ENCODE peak calls at places on chromosomes 1 and 21, in five cellular contexts. A is tibial nerve, R is GM12865, Z is AG04450, Q is astrocyte of the spinal cord. C is an unnamed sample.

GRCh38 chr1:162908236-162908635 is 47.3 kb upstream of the CCDC190 start:
- DNase-seq in Q (no peak), R (no peak), Z (no peak), A (no peak), C (no peak)

GRCh38 chr1:237672748-237673147 is 218.0 kb downstream of the ZP4 start:
- DNase-seq in Q (no peak), A (no peak), R (peak; percentile 19), Z (no peak), C (no peak)

GRCh38 chr1:110218137-110218536 is 8.0 kb downstream of the KCNC4 start:
- DNase-seq in R (no peak), Z (no peak), A (no peak), Q (no peak), C (no peak)

GRCh38 chr1:16433066-16433465 is 4.2 kb downstream of the SPATA21 start:
- DNase-seq in A (no peak), Q (no peak), Z (no peak), R (peak; percentile 70), C (no peak)

GRCh38 chr1:44655609-44656008 is 18.7 kb downstream of the TMEM53 start:
- DNase-seq in Q (no peak), Z (no peak), A (no peak), R (peak; percentile 33), C (no peak)

GRCh38 chr1:15680614-15681345 is 3.3 kb upstream of the PLEKHM2 start:
- DNase-seq in Q (peak; percentile 77), A (no peak), R (peak; percentile 48), Z (peak; percentile 76), C (no peak)

GRCh38 chr1:198165927-198166647 is 9.3 kb downstream of the NEK7 start:
- DNase-seq in Q (no peak), A (no peak), R (no peak), Z (no peak), C (no peak)

GRCh38 chr1:170657275-170657853 is 6.6 kb upstream of the PRRX1 start:
- DNase-seq in Z (no peak), A (no peak), R (peak; percentile 60), Q (peak; percentile 37), C (no peak)

GRCh38 chr1:89547563-89548485 is 23.2 kb downstream of the LRRC8B start:
- DNase-seq in Z (no peak), R (peak; percentile 19), Q (peak; percentile 57), A (no peak), C (peak; percentile 26)

GRCh38 chr1:32321712-32322291 is 14.2 kb downstream of the MARCKSL1 start:
- DNase-seq in Z (no peak), Q (no peak), R (no peak), A (no peak), C (no peak)

GRCh38 chr1:107467286-107467685 is 326.4 kb downstream of the NTNG1 start:
- DNase-seq in Q (no peak), Z (no peak), A (no peak), R (no peak), C (no peak)

GRCh38 chr1:60848583-60849188 is 233.7 kb upstream of the NFIA start:
- DNase-seq in Z (no peak), R (peak; percentile 32), A (no peak), Q (peak; percentile 71), C (no peak)

GRCh38 chr1:8004803-8005573 is 21.1 kb downstream of the ERRFI1 start:
- DNase-seq in A (peak; percentile 90), Z (peak; percentile 89), Q (peak; percentile 94), R (no peak), C (no peak)

GRCh38 chr1:24226754-24227153 is 39.7 kb upstream of the IFNLR1 start:
- DNase-seq in Q (no peak), R (peak; percentile 82), A (no peak), Z (no peak), C (no peak)

GRCh38 chr1:160560045-160560724 is 19.1 kb downstream of the CD84 start:
- DNase-seq in R (no peak), Z (no peak), A (no peak), Q (no peak), C (no peak)

GRCh38 chr1:165138960-165139359 is 217.6 kb downstream of the LMX1A start:
- DNase-seq in Q (no peak), R (no peak), Z (no peak), A (no peak), C (no peak)

GRCh38 chr1:2969870-2970291 is 51.4 kb upstream of the ACTRT2 start:
- DNase-seq in Z (no peak), A (no peak), Q (no peak), R (no peak), C (no peak)

GRCh38 chr1:61083014-61083798 is 845 bp downstream of the NFIA start:
- DNase-seq in R (no peak), A (no peak), Q (no peak), Z (no peak), C (peak; percentile 44)

GRCh38 chr1:112317140-112317539 is 78.9 kb upstream of the CTTNBP2NL start:
- DNase-seq in R (no peak), A (no peak), Z (no peak), Q (no peak), C (no peak)

GRCh38 chr1:246161626-246162025 is 345.5 kb downstream of the SMYD3 start:
- DNase-seq in A (no peak), Z (peak; percentile 38), R (no peak), Q (peak; percentile 61), C (no peak)

GRCh38 chr1:21216835-21217811 is 40.4 kb upstream of the EIF4G3 start:
- DNase-seq in Q (peak; percentile 35), A (peak; percentile 33), R (peak; percentile 77), Z (no peak), C (peak; percentile 73)

GRCh38 chr1:153608089-153608672 is 4.8 kb downstream of the S100A16 start:
- DNase-seq in A (no peak), Q (no peak), Z (no peak), R (no peak), C (no peak)

GRCh38 chr1:22753396-22754083 is 42.9 kb downstream of the EPHB2 start:
- DNase-seq in R (no peak), A (peak; percentile 31), Q (peak; percentile 70), Z (peak; percentile 52), C (no peak)

GRCh38 chr1:52662645-52663313 is 29.8 kb downstream of the SHISAL2A start:
- DNase-seq in Q (peak; percentile 27), A (no peak), R (no peak), Z (no peak), C (no peak)

GRCh38 chr1:23634840-23635642 is 56.6 kb upstream of the RPL11 start:
- DNase-seq in Z (peak; percentile 44), Q (peak; percentile 81), A (no peak), R (peak; percentile 83), C (peak; percentile 76)

GRCh38 chr21:16013570-16013969 is 283.8 kb downstream of the USP25 start:
- DNase-seq in R (no peak), A (no peak), Q (no peak), Z (no peak), C (no peak)

GRCh38 chr1:76470166-76470565 is 395.6 kb downstream of the ST6GALNAC3 start:
- DNase-seq in A (no peak), R (no peak), Z (no peak), Q (no peak), C (no peak)

GRCh38 chr21:35528109-35529042 is 479.3 kb upstream of the RUNX1 start:
- DNase-seq in Q (no peak), Z (no peak), A (no peak), R (peak; percentile 55), C (peak; percentile 46)

GRCh38 chr1:2593251-2593878 is 6.8 kb downstream of the PRXL2B start:
- DNase-seq in Q (no peak), R (no peak), A (peak; percentile 6), Z (no peak), C (no peak)

GRCh38 chr1:160370561-160371345 is 3.9 kb downstream of the NHLH1 start:
- DNase-seq in R (no peak), Z (no peak), A (no peak), Q (no peak), C (no peak)

DNA sequence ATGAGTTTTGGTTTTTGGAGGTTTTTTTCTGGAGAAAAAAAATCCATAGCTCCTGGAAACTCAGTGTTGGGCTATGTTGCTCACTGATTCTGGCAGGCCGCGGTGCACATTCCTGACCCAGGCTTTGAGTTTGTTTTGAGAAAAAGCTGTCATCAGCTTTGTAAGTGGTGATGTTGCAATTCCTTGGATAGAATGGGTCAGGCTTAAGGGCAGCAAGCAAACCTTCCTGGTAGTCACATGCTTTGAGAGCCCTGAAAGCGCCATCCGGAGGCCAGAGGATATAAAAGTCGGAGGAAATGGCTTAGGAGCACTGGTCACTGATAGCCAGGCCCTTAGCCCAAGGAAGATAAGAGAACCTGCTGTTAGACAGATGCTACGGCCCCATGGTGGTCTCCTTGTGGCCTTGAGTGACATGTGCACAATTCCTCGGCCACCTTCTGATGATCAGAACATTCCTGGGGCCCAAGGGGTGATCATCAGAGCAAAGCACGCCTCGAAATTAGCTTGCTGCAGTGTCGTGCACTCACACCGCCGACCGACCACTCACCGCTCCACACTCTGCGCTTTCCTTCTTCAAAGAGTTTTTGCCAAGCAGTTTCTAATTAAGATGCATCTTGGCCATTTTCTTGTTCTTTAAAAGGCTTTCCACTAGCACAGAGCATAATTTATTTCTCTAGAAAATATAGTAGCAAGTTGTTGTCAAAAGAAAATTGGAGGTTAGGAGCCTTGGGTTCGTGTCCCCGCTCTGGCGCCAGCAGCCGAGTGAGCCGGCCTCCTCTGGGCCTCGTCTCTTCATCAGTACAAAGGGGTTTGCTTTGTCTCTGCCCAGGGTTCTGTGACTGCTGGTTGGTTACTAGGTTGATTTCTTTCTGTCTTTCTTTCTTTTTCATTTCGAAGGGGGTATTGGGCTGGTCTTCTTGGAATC is 78.7 kb downstream of the MAN1C1 start:
- DNase-seq in Q (peak; percentile 93), R (no peak), A (peak; percentile 65), Z (peak; percentile 97), C (no peak)
- TF ChIP-seq CTCF in Q (peak; percentile 34), R (no peak), A (no peak), Z (peak; percentile 47), C (no peak)

DNA sequence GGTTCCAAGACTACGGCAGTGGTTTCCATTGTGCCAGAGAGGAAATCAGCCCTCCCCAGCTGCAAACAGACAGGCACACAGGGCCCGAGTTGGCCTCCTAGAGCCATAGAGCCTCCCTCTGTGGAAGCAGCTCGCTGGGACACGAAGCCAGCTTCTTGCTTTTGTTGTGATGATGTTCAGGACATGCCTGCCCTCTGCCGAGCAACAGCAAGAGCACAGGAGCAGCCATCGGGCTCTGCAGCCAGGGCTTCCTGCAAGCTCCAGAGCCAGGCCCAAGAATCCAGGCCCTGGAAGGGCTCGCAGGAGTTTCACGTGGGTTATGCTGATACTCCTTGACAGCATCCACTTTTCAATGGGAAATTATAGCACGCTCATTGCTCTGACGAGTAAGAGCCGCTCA is 18.5 kb downstream of the NPHP4 start:
- DNase-seq in A (no peak), Q (peak; percentile 28), R (no peak), Z (no peak), C (no peak)
- TF ChIP-seq CTCF in A (peak; percentile 55), Q (peak; percentile 35), R (no peak), Z (peak; percentile 8), C (no peak)

GRCh38 chr1:38529337-38529860 is 330.2 kb downstream of the RRAGC start:
- DNase-seq in A (no peak), Z (no peak), R (no peak), Q (no peak), C (no peak)
- TF ChIP-seq CTCF in A (no peak), Z (no peak), R (no peak), Q (no peak), C (no peak)

GRCh38 chr21:42279888-42280287 is 35.3 kb downstream of the TFF3 start:
- DNase-seq in A (no peak), Z (no peak), R (no peak), Q (no peak), C (no peak)
- TF ChIP-seq CTCF in A (no peak), Z (no peak), R (no peak), Q (no peak), C (no peak)

C was measured in GM20000.